ENCODE peak calls at places on chromosomes 11 and 22, in four cellular contexts. One of them, this sample, is unnamed.

GRCh38 chr22:39610766-39611165 is 40.2 kb downstream of the CACNA1I start:
- DNase-seq in neural crest cell: no peak
- DNase-seq in D341Med: no peak
- DNase-seq in GM12892: no peak
- DNase-seq in this sample: no peak

GRCh38 chr11:59102259-59102765 is 4.7 kb upstream of the FAM111B start:
- DNase-seq in neural crest cell: peak; percentile 53
- DNase-seq in D341Med: no peak
- DNase-seq in GM12892: peak; percentile 39
- DNase-seq in this sample: peak; percentile 65

GRCh38 chr22:45225732-45226560 is 14.7 kb downstream of the KIAA0930 start:
- DNase-seq in neural crest cell: no peak
- DNase-seq in D341Med: no peak
- DNase-seq in GM12892: no peak
- DNase-seq in this sample: no peak

GRCh38 chr11:111309516-111309915 is 11.2 kb downstream of the POU2AF3 start:
- DNase-seq in neural crest cell: no peak
- DNase-seq in D341Med: no peak
- DNase-seq in GM12892: no peak
- DNase-seq in this sample: no peak

GRCh38 chr11:106624377-106624776 is 393.9 kb downstream of the GUCY1A2 start:
- DNase-seq in neural crest cell: no peak
- DNase-seq in D341Med: no peak
- DNase-seq in GM12892: no peak
- DNase-seq in this sample: no peak

GRCh38 chr22:19626042-19626560 is 88.2 kb upstream of the SEPTIN5 start:
- DNase-seq in neural crest cell: no peak
- DNase-seq in D341Med: no peak
- DNase-seq in GM12892: no peak
- DNase-seq in this sample: no peak

GRCh38 chr11:106668147-106668546 is 350.1 kb downstream of the GUCY1A2 start:
- DNase-seq in neural crest cell: no peak
- DNase-seq in D341Med: no peak
- DNase-seq in GM12892: no peak
- DNase-seq in this sample: no peak

GRCh38 chr11:76245720-76246119 is 39.4 kb upstream of the WNT11 start:
- DNase-seq in neural crest cell: no peak
- DNase-seq in D341Med: no peak
- DNase-seq in GM12892: no peak
- DNase-seq in this sample: no peak

GRCh38 chr11:117412653-117413275 is 85.1 kb downstream of the CEP164 start:
- DNase-seq in neural crest cell: no peak
- DNase-seq in D341Med: no peak
- DNase-seq in GM12892: no peak
- DNase-seq in this sample: no peak

GRCh38 chr11:13970986-13971385 is 8.5 kb downstream of the SPON1 start:
- DNase-seq in neural crest cell: no peak
- DNase-seq in D341Med: peak; percentile 43
- DNase-seq in GM12892: no peak
- DNase-seq in this sample: no peak

GRCh38 chr11:92658733-92659132 is 310.7 kb upstream of the MTNR1B start:
- DNase-seq in neural crest cell: no peak
- DNase-seq in D341Med: no peak
- DNase-seq in GM12892: no peak
- DNase-seq in this sample: no peak

GRCh38 chr11:19827399-19828135 is 114.9 kb downstream of the NAV2 start:
- DNase-seq in neural crest cell: no peak
- DNase-seq in D341Med: no peak
- DNase-seq in GM12892: no peak
- DNase-seq in this sample: no peak

GRCh38 chr11:2346586-2347335 is 30.3 kb upstream of the CD81 start:
- DNase-seq in neural crest cell: no peak
- DNase-seq in D341Med: peak; percentile 7
- DNase-seq in GM12892: no peak
- DNase-seq in this sample: no peak

GRCh38 chr22:41048791-41049717 is 43.3 kb upstream of the EP300 start:
- DNase-seq in neural crest cell: peak; percentile 23
- DNase-seq in D341Med: peak; percentile 90
- DNase-seq in GM12892: no peak
- DNase-seq in this sample: no peak

GRCh38 chr11:109062445-109062844 is 359.5 kb upstream of the C11orf87 start:
- DNase-seq in neural crest cell: no peak
- DNase-seq in D341Med: no peak
- DNase-seq in GM12892: no peak
- DNase-seq in this sample: no peak

GRCh38 chr22:37008365-37008764 is 10.9 kb downstream of the TST start:
- DNase-seq in neural crest cell: no peak
- DNase-seq in D341Med: no peak
- DNase-seq in GM12892: no peak
- DNase-seq in this sample: no peak

GRCh38 chr22:20111045-20111688 is 4.7 kb upstream of the RANBP1 start:
- DNase-seq in neural crest cell: no peak
- DNase-seq in D341Med: peak; percentile 78
- DNase-seq in GM12892: peak; percentile 58
- DNase-seq in this sample: no peak

GRCh38 chr22:46974631-46975585 is 212.5 kb downstream of the TBC1D22A start:
- DNase-seq in neural crest cell: no peak
- DNase-seq in D341Med: no peak
- DNase-seq in GM12892: no peak
- DNase-seq in this sample: no peak

GRCh38 chr11:115963170-115963569 is 459.0 kb upstream of the CADM1 start:
- DNase-seq in neural crest cell: no peak
- DNase-seq in D341Med: no peak
- DNase-seq in GM12892: no peak
- DNase-seq in this sample: no peak

GRCh38 chr22:43289551-43289963 is 53.6 kb downstream of the SCUBE1 start:
- DNase-seq in neural crest cell: no peak
- DNase-seq in D341Med: no peak
- DNase-seq in GM12892: no peak
- DNase-seq in this sample: no peak

GRCh38 chr11:78893996-78894395 is 319.3 kb upstream of the NARS2 start:
- DNase-seq in neural crest cell: no peak
- DNase-seq in D341Med: no peak
- DNase-seq in GM12892: no peak
- DNase-seq in this sample: no peak

GRCh38 chr11:78690588-78690987 is 115.9 kb upstream of the NARS2 start:
- DNase-seq in neural crest cell: no peak
- DNase-seq in D341Med: no peak
- DNase-seq in GM12892: no peak
- DNase-seq in this sample: no peak

GRCh38 chr22:37716708-37717107 is 19.9 kb downstream of the TRIOBP start:
- DNase-seq in neural crest cell: no peak
- DNase-seq in D341Med: no peak
- DNase-seq in GM12892: no peak
- DNase-seq in this sample: no peak

GRCh38 chr11:126949066-126949945 is 51.3 kb downstream of the KIRREL3 start:
- DNase-seq in neural crest cell: no peak
- DNase-seq in D341Med: no peak
- DNase-seq in GM12892: no peak
- DNase-seq in this sample: no peak

GRCh38 chr11:105619556-105619955 is 9.7 kb downstream of the GRIA4 start:
- DNase-seq in neural crest cell: no peak
- DNase-seq in D341Med: no peak
- DNase-seq in GM12892: no peak
- DNase-seq in this sample: no peak

GRCh38 chr11:104043678-104044239 is 7.3 kb downstream of the DDI1 start:
- DNase-seq in neural crest cell: no peak
- DNase-seq in D341Med: no peak
- DNase-seq in GM12892: no peak
- DNase-seq in this sample: no peak

GRCh38 chr11:62546244-62546936 is at the start of gene AHNAK:
- DNase-seq in neural crest cell: peak; percentile 43
- DNase-seq in D341Med: peak; percentile 77
- DNase-seq in GM12892: peak; percentile 66
- DNase-seq in this sample: peak; percentile 89

GRCh38 chr11:72350752-72351151 is 83.6 kb downstream of the CLPB start:
- DNase-seq in neural crest cell: no peak
- DNase-seq in D341Med: no peak
- DNase-seq in GM12892: no peak
- DNase-seq in this sample: no peak

GRCh38 chr11:73325036-73325981 is 17.2 kb downstream of the ARHGEF17 start:
- DNase-seq in neural crest cell: no peak
- DNase-seq in D341Med: peak; percentile 69
- DNase-seq in GM12892: peak; percentile 87
- DNase-seq in this sample: no peak

GRCh38 chr11:14567064-14567651 is 47.0 kb upstream of the PSMA1 start:
- DNase-seq in neural crest cell: no peak
- DNase-seq in D341Med: no peak
- DNase-seq in GM12892: no peak
- DNase-seq in this sample: no peak

GRCh38 chr11:60863550-60864521 is 3.5 kb upstream of the ZP1 start:
- DNase-seq in neural crest cell: no peak
- DNase-seq in D341Med: no peak
- DNase-seq in GM12892: no peak
- DNase-seq in this sample: no peak

GRCh38 chr11:122317337-122317736 is 201.3 kb upstream of the BLID start:
- DNase-seq in neural crest cell: no peak
- DNase-seq in D341Med: no peak
- DNase-seq in GM12892: no peak
- DNase-seq in this sample: no peak

GRCh38 chr22:37021710-37022482 is 2.4 kb downstream of the MPST start:
- DNase-seq in neural crest cell: peak; percentile 35
- DNase-seq in D341Med: peak; percentile 74
- DNase-seq in GM12892: peak; percentile 62
- DNase-seq in this sample: peak; percentile 43